ENCODE peak calls at places on chromosomes 6 and 20, in ten cellular contexts. A is heart right ventricle, H is OCI-LY7, N is uterus, B is kidney, Z is SK-N-SH, Q is left ventricle myocardium inferior, U is adrenal gland, O is hepatocyte, Y is ascending aorta. K is an unnamed sample. For H3K4me1, the result is how much of the 10 kb centered on the place peaks cover.

GRCh38 chr6:28586273-28586672 is 60.6 kb downstream of the GPX5 start:
- DNase-seq in A (no peak), H (no peak), N (no peak), B (no peak), Z (no peak), Q (no peak), U (no peak), O (peak), Y (no peak), K (no peak)

GRCh38 chr20:431012-431904 is 23.2 kb downstream of the RBCK1 start:
- DNase-seq in A (peak), H (peak), N (no peak), B (no peak), Z (peak), Q (peak), U (peak), O (peak), Y (no peak), K (peak)

GRCh38 chr6:42653851-42654250 is 68.5 kb downstream of the PRPH2 start:
- DNase-seq in A (no peak), H (no peak), N (no peak), B (no peak), Z (no peak), Q (no peak), U (no peak), O (no peak), Y (no peak), K (no peak)

GRCh38 chr6:63452117-63452516 is 120.2 kb upstream of the LOC128125822 start:
- DNase-seq in A (no peak), H (no peak), N (no peak), B (no peak), Z (no peak), Q (no peak), U (no peak), O (peak), Y (no peak), K (no peak)

GRCh38 chr20:62073323-62073722 is 7.6 kb upstream of the TAF4 start:
- DNase-seq in A (no peak), H (no peak), N (no peak), B (no peak), Z (no peak), Q (no peak), U (no peak), O (no peak), Y (no peak), K (no peak)

GRCh38 chr6:124463271-124463670 is 499.0 kb upstream of the RNF217 start:
- DNase-seq in A (no peak), H (no peak), N (no peak), B (no peak), Z (no peak), Q (no peak), U (no peak), O (no peak), Y (no peak), K (no peak)

GRCh38 chr6:90072961-90073464 is 178.7 kb downstream of the GJA10 start:
- DNase-seq in A (no peak), H (no peak), N (no peak), B (no peak), Z (no peak), Q (no peak), U (no peak), O (no peak), Y (no peak), K (no peak)

GRCh38 chr20:46999821-47000465 is 105.3 kb downstream of the EYA2 start:
- DNase-seq in A (no peak), H (peak), N (no peak), B (no peak), Z (no peak), Q (no peak), U (no peak), O (no peak), Y (no peak), K (no peak)

GRCh38 chr6:39335780-39336541 is 13.5 kb upstream of the KCNK16 start:
- DNase-seq in A (no peak), H (no peak), N (no peak), B (peak), Z (no peak), Q (no peak), U (no peak), O (no peak), Y (no peak), K (no peak)

GRCh38 chr20:48892849-48893352 is 28.6 kb upstream of the ARFGEF2 start:
- DNase-seq in A (no peak), H (no peak), N (no peak), B (no peak), Z (no peak), Q (no peak), U (no peak), O (no peak), Y (no peak), K (no peak)

GRCh38 chr6:15481892-15482291 is 180.9 kb downstream of the DTNBP1 start:
- DNase-seq in A (no peak), H (no peak), N (no peak), B (no peak), Z (no peak), Q (no peak), U (no peak), O (no peak), Y (no peak), K (no peak)

GRCh38 chr20:34475979-34476736 is 40.1 kb upstream of the DYNLRB1 start:
- DNase-seq in A (peak), H (peak), N (peak), B (peak), Z (peak), Q (peak), U (peak), O (peak), Y (no peak), K (peak)

GRCh38 chr6:132140150-132140549 is 189.0 kb upstream of the CCN2 start:
- DNase-seq in A (no peak), H (no peak), N (no peak), B (no peak), Z (no peak), Q (no peak), U (no peak), O (no peak), Y (no peak), K (no peak)

GRCh38 chr20:48722737-48723191 is 105.0 kb downstream of the PREX1 start:
- DNase-seq in A (no peak), H (peak), N (no peak), B (no peak), Z (no peak), Q (no peak), U (no peak), O (peak), Y (peak), K (no peak)

GRCh38 chr20:36260316-36260715 is 24.0 kb downstream of the AAR2 start:
- DNase-seq in A (no peak), H (no peak), N (no peak), B (no peak), Z (no peak), Q (no peak), U (no peak), O (no peak), Y (no peak), K (no peak)

GRCh38 chr20:34984756-34985261 is 29.1 kb downstream of the MYH7B start:
- DNase-seq in A (no peak), H (no peak), N (no peak), B (peak), Z (no peak), Q (peak), U (peak), O (no peak), Y (no peak), K (no peak)

GRCh38 chr6:63764318-63764916 is 128.8 kb downstream of the PHF3 start:
- DNase-seq in A (no peak), H (peak), N (no peak), B (no peak), Z (no peak), Q (no peak), U (no peak), O (peak), Y (no peak), K (no peak)

GRCh38 chr20:20547221-20547875 is 165.1 kb downstream of the RALGAPA2 start:
- DNase-seq in A (no peak), H (peak), N (no peak), B (no peak), Z (no peak), Q (no peak), U (no peak), O (peak), Y (no peak), K (no peak)

GRCh38 chr6:3617681-3618299 is 133.7 kb downstream of the PXDC1 start:
- DNase-seq in A (no peak), H (no peak), N (no peak), B (no peak), Z (no peak), Q (no peak), U (no peak), O (no peak), Y (no peak), K (no peak)

GRCh38 chr6:149806127-149806526 is 56.6 kb downstream of the PCMT1 start:
- DNase-seq in A (no peak), H (peak), N (no peak), B (no peak), Z (no peak), Q (no peak), U (no peak), O (no peak), Y (no peak), K (no peak)

GRCh38 chr20:63890616-63891015 is 4.3 kb upstream of the DNAJC5 start:
- DNase-seq in A (no peak), H (no peak), N (no peak), B (no peak), Z (no peak), Q (no peak), U (no peak), O (no peak), Y (no peak), K (no peak)

GRCh38 chr6:139152892-139153271 is 18.0 kb downstream of the HECA start:
- DNase-seq in A (no peak), H (no peak), N (no peak), B (no peak), Z (no peak), Q (no peak), U (no peak), O (no peak), Y (no peak), K (no peak)

GRCh38 chr6:56435326-56435725 is 187.9 kb upstream of the COL21A1 start:
- DNase-seq in A (no peak), H (no peak), N (no peak), B (no peak), Z (no peak), Q (no peak), U (no peak), O (no peak), Y (no peak), K (no peak)

GRCh38 chr6:111677186-111677990 is 71.7 kb upstream of the TRAF3IP2 start:
- DNase-seq in A (no peak), H (no peak), N (no peak), B (no peak), Z (no peak), Q (no peak), U (no peak), O (no peak), Y (no peak), K (no peak)

GRCh38 chr6:32415521-32416019 is 8.6 kb upstream of the BTNL2 start:
- DNase-seq in A (peak), H (peak), N (peak), B (peak), Z (peak), Q (peak), U (peak), O (peak), Y (peak), K (peak)

GRCh38 chr6:120200853-120201252 is 851.3 kb upstream of the MAN1A1 start:
- DNase-seq in A (no peak), H (no peak), N (no peak), B (no peak), Z (no peak), Q (no peak), U (no peak), O (no peak), Y (no peak), K (no peak)

GRCh38 chr6:163789199-163789810 is 374.8 kb downstream of the QKI start:
- DNase-seq in A (no peak), H (no peak), N (no peak), B (no peak), Z (no peak), Q (no peak), U (no peak), O (no peak), Y (no peak), K (no peak)

GRCh38 chr20:57562541-57563465 is 1.9 kb downstream of the PCK1 start:
- DNase-seq in A (no peak), H (no peak), N (no peak), B (no peak), Z (no peak), Q (no peak), U (no peak), O (no peak), Y (no peak), K (no peak)

GRCh38 chr20:46572181-46572580 is 21.7 kb upstream of the OCSTAMP start:
- DNase-seq in A (peak), H (no peak), N (no peak), B (no peak), Z (peak), Q (peak), U (no peak), O (no peak), Y (no peak), K (peak)

GRCh38 chr6:138291849-138292181 is 73.5 kb upstream of the PBOV1 start:
- DNase-seq in A (no peak), H (no peak), N (no peak), B (no peak), Z (peak), Q (no peak), U (no peak), O (no peak), Y (no peak), K (no peak)

DNA sequence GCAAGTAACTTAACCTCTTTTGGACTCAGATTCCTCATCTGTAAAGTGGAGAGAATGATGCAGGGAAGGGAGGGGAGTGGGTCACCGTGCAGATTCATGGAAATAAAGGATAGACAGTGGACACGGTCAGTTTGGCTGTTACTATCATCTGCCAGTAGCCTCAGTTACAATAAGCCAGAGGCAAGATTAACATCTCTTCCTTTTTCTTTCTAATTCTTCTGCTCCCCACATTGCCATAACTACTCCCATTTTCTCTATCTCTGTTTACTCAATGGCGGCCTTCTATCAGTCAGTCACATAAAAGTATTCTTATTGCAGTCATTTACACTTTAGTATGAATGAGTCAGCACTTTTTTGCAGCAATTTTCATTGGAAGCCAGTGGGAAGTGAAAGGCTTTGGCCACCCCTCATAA is 49.2 kb downstream of the PPP1R16B start:
- DNase-seq in A (no peak), H (no peak), N (no peak), B (no peak), Z (no peak), Q (no peak), U (no peak), O (no peak), Y (no peak), K (no peak)
- H3K27ac ChIP-seq in A (no peak), H (peak), N (no peak), B (no peak), Z (no peak), Q (no peak), U (no peak), O (no peak), Y (no peak), K (no peak)

GRCh38 chr6:27514906-27515495 is 42.1 kb upstream of the ZNF184 start:
- DNase-seq in A (no peak), H (no peak), N (no peak), B (no peak), Z (no peak), Q (no peak), U (no peak), O (no peak), Y (no peak), K (no peak)
- H3K4me3 ChIP-seq in A (peak), H (no peak), N (no peak), B (peak), Z (peak), Q (peak), U (no peak), O (no peak), Y (no peak), K (no peak)

GRCh38 chr20:37344506-37345338 is 1.2 kb upstream of the SRC start:
- DNase-seq in A (no peak), H (no peak), N (no peak), B (peak), Z (peak), Q (no peak), U (no peak), O (peak), Y (no peak), K (no peak)

GRCh38 chr20:37343212-37343993 is 2.5 kb upstream of the SRC start:
- DNase-seq in A (no peak), H (no peak), N (no peak), B (peak), Z (no peak), Q (no peak), U (no peak), O (no peak), Y (no peak), K (no peak)

GRCh38 chr20:37345339-37346231 is at the start of gene SRC:
- DNase-seq in A (peak), H (no peak), N (peak), B (peak), Z (peak), Q (peak), U (peak), O (peak), Y (no peak), K (peak)

GRCh38 chr20:37342231-37343177 is 3.4 kb upstream of the SRC start:
- DNase-seq in A (no peak), H (peak), N (no peak), B (no peak), Z (no peak), Q (no peak), U (no peak), O (no peak), Y (no peak), K (no peak)

GRCh38 chr20:37343994-37344355 is 2.0 kb upstream of the SRC start:
- DNase-seq in A (no peak), H (no peak), N (no peak), B (no peak), Z (no peak), Q (no peak), U (no peak), O (no peak), Y (no peak), K (no peak)
- H3K4me1 ChIP-seq in A (under half), H (under half), N (under half), B (under half), Z (under half), Q (under half), U (under half), O (under half), Y (under half), K (under half)

DNA sequence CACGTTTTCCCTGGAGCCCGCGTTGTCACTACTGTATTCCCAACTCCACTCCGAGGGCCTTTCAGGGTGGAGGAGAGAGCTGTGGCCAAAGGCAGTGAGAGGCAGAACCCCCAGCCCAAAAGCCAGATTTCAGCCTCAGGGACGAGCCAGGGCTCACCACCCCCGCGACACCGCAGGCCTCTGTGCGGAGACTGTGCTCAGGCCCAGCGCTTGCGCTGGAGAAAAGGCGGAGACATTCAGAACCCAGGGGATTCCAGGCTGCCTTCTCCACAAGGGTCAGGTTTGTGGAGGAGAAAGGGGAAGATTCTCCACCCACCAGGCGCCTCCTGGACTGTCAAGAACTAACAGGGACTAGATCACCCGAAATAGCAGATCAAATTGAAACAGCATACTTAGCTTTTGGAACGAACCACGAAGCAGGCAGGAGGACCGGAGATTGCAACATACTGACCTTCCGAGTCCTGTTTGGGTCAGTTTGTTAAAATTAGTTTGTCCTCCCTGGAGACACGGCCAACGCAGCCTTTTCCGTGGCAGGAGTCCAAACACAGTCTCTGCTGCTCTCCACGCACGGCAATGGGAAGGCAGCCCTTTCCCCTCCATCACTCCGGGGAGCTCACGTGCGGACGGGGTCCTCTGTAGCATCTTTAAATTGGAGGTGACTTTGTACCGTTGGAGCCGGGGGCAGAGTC is 14.4 kb downstream of the DLL1 start:
- DNase-seq in A (peak), H (no peak), N (peak), B (peak), Z (no peak), Q (peak), U (peak), O (no peak), Y (no peak), K (peak)
- H3K27ac ChIP-seq in A (peak), H (no peak), N (peak), B (peak), Z (no peak), Q (peak), U (peak), O (no peak), Y (peak), K (peak)

GRCh38 chr6:167093922-167094432 is 28.9 kb upstream of the CCR6 start:
- DNase-seq in A (no peak), H (no peak), N (no peak), B (no peak), Z (no peak), Q (no peak), U (no peak), O (no peak), Y (no peak), K (no peak)
- H3K4me3 ChIP-seq in A (peak), H (peak), N (no peak), B (no peak), Z (no peak), Q (peak), U (no peak), O (no peak), Y (no peak), K (peak)

GRCh38 chr6:75752365-75752764 is 3.3 kb downstream of the MYO6 start:
- DNase-seq in A (no peak), H (no peak), N (no peak), B (no peak), Z (no peak), Q (no peak), U (no peak), O (peak), Y (no peak), K (no peak)

GRCh38 chr6:75750925-75751324 is 1.9 kb downstream of the MYO6 start:
- DNase-seq in A (no peak), H (no peak), N (no peak), B (no peak), Z (no peak), Q (no peak), U (no peak), O (no peak), Y (no peak), K (no peak)

GRCh38 chr6:75748743-75749538 is at the start of gene MYO6:
- DNase-seq in A (peak), H (peak), N (peak), B (peak), Z (peak), Q (peak), U (peak), O (peak), Y (peak), K (peak)

GRCh38 chr6:75747985-75748742 is 875 bp upstream of the MYO6 start:
- DNase-seq in A (no peak), H (peak), N (no peak), B (no peak), Z (no peak), Q (no peak), U (no peak), O (no peak), Y (no peak), K (no peak)

DNA sequence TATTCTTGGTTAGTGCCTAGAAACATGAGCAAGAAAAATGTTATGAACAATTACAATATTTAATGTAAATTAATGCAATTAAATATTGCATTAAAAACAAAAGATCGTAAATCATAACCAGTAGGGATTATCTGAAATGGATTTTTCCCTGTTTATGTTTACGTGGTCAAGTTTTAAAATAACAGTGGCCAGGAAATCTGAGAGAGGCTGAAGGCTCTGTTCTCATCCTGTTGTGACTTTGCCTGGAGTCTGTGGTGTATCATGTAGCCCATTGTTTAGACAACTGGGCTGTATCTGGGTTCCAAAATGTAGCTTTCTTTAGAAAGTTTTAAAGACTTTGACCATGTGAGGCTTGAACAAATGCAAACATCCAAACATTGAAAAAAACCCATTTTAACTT is 2.4 kb downstream of the MYO6 start:
- DNase-seq in A (no peak), H (no peak), N (no peak), B (no peak), Z (no peak), Q (no peak), U (no peak), O (no peak), Y (no peak), K (no peak)
- H3K4me1 ChIP-seq in A (under half), H (under half), N (under half), B (under half), Z (under half), Q (under half), U (under half), O (under half), Y (under half), K (under half)

GRCh38 chr6:87692097-87692496 is 9.9 kb downstream of the AKIRIN2 start:
- DNase-seq in A (no peak), H (no peak), N (no peak), B (no peak), Z (no peak), Q (no peak), U (no peak), O (no peak), Y (no peak), K (no peak)
- H3K27ac ChIP-seq in A (peak), H (no peak), N (no peak), B (no peak), Z (no peak), Q (peak), U (peak), O (peak), Y (peak), K (no peak)

GRCh38 chr20:31869673-31869941 is 720 bp downstream of the DUSP15 start:
- DNase-seq in A (no peak), H (no peak), N (no peak), B (no peak), Z (no peak), Q (no peak), U (no peak), O (no peak), Y (no peak), K (no peak)
- H3K4me3 ChIP-seq in A (peak), H (no peak), N (peak), B (peak), Z (peak), Q (peak), U (no peak), O (peak), Y (peak), K (peak)

K was measured in heart left ventricle.